ENCODE peak calls at places on chromosomes 13 and 19, in four cellular contexts. K, Z, Y and L are unnamed samples.

GRCh38 chr19:41906916-41907680 is 21.2 kb downstream of the ERFL start:
- DNase-seq in K (no peak), Z (no peak), Y (no peak), L (no peak)

GRCh38 chr13:40052954-40053353 is 397.5 kb downstream of the COG6 start:
- DNase-seq in K (no peak), Z (no peak), Y (no peak), L (no peak)

GRCh38 chr19:28980236-28980868 is 232.6 kb downstream of the UQCRFS1 start:
- DNase-seq in K (no peak), Z (no peak), Y (no peak), L (no peak)

GRCh38 chr13:109389456-109389855 is 396.9 kb downstream of the IRS2 start:
- DNase-seq in K (no peak), Z (no peak), Y (no peak), L (no peak)

GRCh38 chr19:45444318-45445041 is 20.8 kb upstream of the ERCC1 start:
- DNase-seq in K (no peak), Z (peak; percentile 86), Y (peak; percentile 80), L (peak; percentile 94)

GRCh38 chr13:30739646-30740642 is 4.6 kb downstream of the ALOX5AP start:
- DNase-seq in K (no peak), Z (peak; percentile 12), Y (no peak), L (no peak)

GRCh38 chr19:31304877-31305312 is 44.3 kb downstream of the TSHZ3 start:
- DNase-seq in K (no peak), Z (no peak), Y (no peak), L (no peak)

GRCh38 chr19:33431986-33432385 is 58.5 kb downstream of the CEBPG start:
- DNase-seq in K (no peak), Z (no peak), Y (no peak), L (no peak)

GRCh38 chr19:4043410-4043809 is 23.3 kb downstream of the ZBTB7A start:
- DNase-seq in K (no peak), Z (no peak), Y (no peak), L (no peak)

GRCh38 chr19:41887711-41888382 is 4.9 kb downstream of the ARHGEF1 start:
- DNase-seq in K (peak; percentile 64), Z (no peak), Y (peak; percentile 95), L (no peak)

GRCh38 chr19:32866564-32867265 is 2.9 kb downstream of the SLC7A9 start:
- DNase-seq in K (no peak), Z (no peak), Y (no peak), L (no peak)

GRCh38 chr19:3095375-3096191 is 1.4 kb downstream of the GNA11 start:
- DNase-seq in K (peak; percentile 44), Z (no peak), Y (peak; percentile 62), L (no peak)

GRCh38 chr19:10095948-10096614 is 6.4 kb downstream of the ANGPTL6 start:
- DNase-seq in K (peak; percentile 79), Z (peak; percentile 80), Y (no peak), L (peak; percentile 98)

GRCh38 chr19:17848598-17849292 is 963 bp upstream of the JAK3 start:
- DNase-seq in K (no peak), Z (no peak), Y (no peak), L (no peak)

GRCh38 chr19:8552810-8553209 is 24.4 kb downstream of the MYO1F start:
- DNase-seq in K (peak; percentile 10), Z (peak; percentile 36), Y (peak; percentile 58), L (peak; percentile 35)

GRCh38 chr13:110123041-110123809 is 183.7 kb downstream of the COL4A1 start:
- DNase-seq in K (no peak), Z (no peak), Y (no peak), L (no peak)

GRCh38 chr19:3945838-3946237 is 13.0 kb downstream of the NMRK2 start:
- DNase-seq in K (no peak), Z (no peak), Y (no peak), L (no peak)

GRCh38 chr13:25910243-25910642 is 141.6 kb downstream of the SHISA2 start:
- DNase-seq in K (no peak), Z (no peak), Y (no peak), L (no peak)

GRCh38 chr19:58544591-58545285 is 874 bp downstream of the TRIM28 start:
- DNase-seq in K (no peak), Z (peak; percentile 75), Y (no peak), L (peak; percentile 88)

GRCh38 chr13:18951412-18951811 is 230.2 kb downstream of the TUBA3C start:
- DNase-seq in K (no peak), Z (no peak), Y (no peak), L (no peak)

GRCh38 chr19:5593245-5593962 is 25.7 kb upstream of the TINCR start:
- DNase-seq in K (no peak), Z (no peak), Y (no peak), L (no peak)

GRCh38 chr19:10019246-10019645 is 6.0 kb downstream of the RDH8 start:
- DNase-seq in K (no peak), Z (no peak), Y (no peak), L (no peak)

GRCh38 chr19:54310543-54310942 is 2.4 kb downstream of the LILRA5 start:
- DNase-seq in K (no peak), Z (no peak), Y (no peak), L (no peak)

GRCh38 chr19:7349231-7349591 is 474 bp downstream of the ARHGEF18 start:
- DNase-seq in K (no peak), Z (no peak), Y (no peak), L (no peak)

GRCh38 chr19:33344210-33344609 is 29.3 kb upstream of the CEBPG start:
- DNase-seq in K (no peak), Z (no peak), Y (no peak), L (no peak)

GRCh38 chr19:4130635-4131438 is 6.9 kb upstream of the MAP2K2 start:
- DNase-seq in K (no peak), Z (peak; percentile 57), Y (peak; percentile 93), L (peak; percentile 62)

GRCh38 chr13:66353664-66354063 is 876.5 kb downstream of the PCDH9 start:
- DNase-seq in K (no peak), Z (no peak), Y (no peak), L (no peak)

GRCh38 chr13:77740931-77741586 is 43.6 kb downstream of the SLAIN1 start:
- DNase-seq in K (no peak), Z (no peak), Y (no peak), L (no peak)

GRCh38 chr19:35291916-35292315 is at the start of gene MAG:
- DNase-seq in K (no peak), Z (no peak), Y (no peak), L (no peak)

GRCh38 chr13:33678906-33679657 is 138.9 kb upstream of the RFC3 start:
- DNase-seq in K (no peak), Z (peak; percentile 57), Y (peak; percentile 97), L (peak; percentile 10)

GRCh38 chr19:58468216-58468839 is 1.4 kb downstream of the ZNF324 start:
- DNase-seq in K (no peak), Z (no peak), Y (no peak), L (peak; percentile 38)

GRCh38 chr19:16628984-16629691 is 1.1 kb upstream of the MED26 start:
- DNase-seq in K (no peak), Z (no peak), Y (no peak), L (no peak)

GRCh38 chr19:19146000-19146608 is 7.8 kb upstream of the TMEM161A start:
- DNase-seq in K (peak; percentile 67), Z (peak; percentile 32), Y (peak; percentile 35), L (peak; percentile 82)

GRCh38 chr19:43527860-43528622 is 1.0 kb upstream of the ETHE1 start:
- DNase-seq in K (no peak), Z (no peak), Y (no peak), L (no peak)

GRCh38 chr13:49336655-49337054 is 88.9 kb downstream of the CDADC1 start:
- DNase-seq in K (no peak), Z (no peak), Y (peak; percentile 38), L (no peak)
- TF ChIP-seq PHF8 in K (no peak), Z (no peak), Y (no peak), L (no peak)

DNA sequence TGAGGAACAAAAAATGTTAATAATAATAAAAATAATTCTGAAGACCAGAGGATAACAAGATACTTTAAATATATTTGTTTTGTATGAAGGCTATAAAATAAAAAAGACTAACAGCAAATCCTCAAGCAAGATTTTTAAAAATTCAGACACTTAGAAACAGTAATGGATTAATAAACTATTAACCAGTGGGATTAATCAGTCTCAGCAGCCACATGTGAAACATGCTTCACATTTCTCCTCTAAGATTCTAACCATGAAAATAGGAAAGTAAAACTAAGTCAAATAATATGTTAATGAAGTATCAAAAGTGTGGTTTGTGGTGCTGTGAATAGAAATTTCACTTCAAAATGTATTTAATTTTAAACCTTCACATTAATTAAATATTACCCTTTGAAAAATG is 57.4 kb downstream of the KCNRG start:
- DNase-seq in K (no peak), Z (no peak), Y (no peak), L (no peak)
- TF ChIP-seq PHF8 in K (no peak), Z (no peak), Y (no peak), L (no peak)

GRCh38 chr19:14774373-14774772 is 4.0 kb downstream of the ADGRE2 start:
- DNase-seq in K (no peak), Z (no peak), Y (no peak), L (no peak)
- TF ChIP-seq PHF8 in K (no peak), Z (no peak), Y (no peak), L (no peak)

GRCh38 chr13:27352698-27353097 is 71.7 kb upstream of the GTF3A start:
- DNase-seq in K (no peak), Z (no peak), Y (no peak), L (no peak)
- TF ChIP-seq PHF8 in K (no peak), Z (no peak), Y (no peak), L (no peak)

GRCh38 chr19:50701367-50701985 is 18.1 kb downstream of the SHANK1 start:
- DNase-seq in K (no peak), Z (no peak), Y (no peak), L (no peak)

GRCh38 chr19:50705422-50706019 is 14.1 kb downstream of the SHANK1 start:
- DNase-seq in K (no peak), Z (peak; percentile 95), Y (peak; percentile 18), L (peak; percentile 84)

GRCh38 chr19:50702158-50702869 is 17.3 kb downstream of the SHANK1 start:
- DNase-seq in K (no peak), Z (no peak), Y (no peak), L (no peak)

GRCh38 chr19:50703915-50704548 is 15.6 kb downstream of the SHANK1 start:
- DNase-seq in K (no peak), Z (peak; percentile 68), Y (peak; percentile 10), L (peak; percentile 67)

DNA sequence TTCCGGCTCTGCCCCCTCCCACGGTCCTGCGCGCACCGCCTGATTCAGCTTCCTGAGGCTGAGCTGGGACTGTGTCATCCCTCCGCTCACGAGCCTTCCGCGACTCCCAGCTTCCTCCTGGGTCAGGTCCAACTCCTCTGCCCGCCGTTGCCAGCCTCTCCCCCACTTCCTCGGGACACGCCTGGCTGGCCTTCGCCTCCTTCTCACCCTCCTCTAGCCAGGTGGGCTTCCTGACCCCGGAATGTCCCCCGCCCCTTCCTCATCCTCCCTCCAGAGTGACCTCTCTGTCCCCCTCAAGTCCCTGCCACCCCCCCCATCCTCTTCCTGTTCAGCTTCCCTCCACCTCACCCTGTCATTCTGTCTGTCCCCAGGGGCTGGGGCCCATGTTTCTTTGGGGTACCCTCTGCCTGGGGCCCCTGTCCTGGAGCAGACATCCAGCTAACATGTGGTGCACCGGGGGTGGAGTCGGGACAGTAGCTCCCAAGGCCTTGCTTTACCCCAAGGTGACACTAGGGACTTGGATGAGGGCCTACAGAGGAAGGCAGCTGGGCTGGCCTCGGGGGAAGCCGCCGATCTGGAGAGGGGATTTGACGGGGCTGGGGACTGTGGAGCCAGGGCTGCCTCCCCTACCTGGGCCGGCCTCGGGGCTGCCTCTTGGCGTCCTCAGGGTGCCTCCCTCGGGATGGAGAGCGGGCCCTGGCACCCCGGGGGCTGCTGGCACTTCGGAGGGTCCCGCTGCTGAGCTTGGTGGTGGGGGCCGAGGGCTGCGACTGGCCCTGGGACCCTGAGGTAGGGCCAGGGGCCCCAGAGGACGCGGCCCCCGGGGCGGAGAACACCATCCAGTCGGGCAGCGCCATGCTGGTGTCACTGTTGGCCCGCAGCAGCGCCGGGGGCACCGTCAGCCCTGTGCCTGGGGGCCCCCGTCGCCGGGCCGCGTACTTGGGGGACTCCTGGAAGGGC is 16.5 kb downstream of the SHANK1 start:
- DNase-seq in K (no peak), Z (no peak), Y (no peak), L (no peak)
- TF ChIP-seq PHF8 in K (no peak), Z (no peak), Y (no peak), L (no peak)